ENCODE peak calls at places on chromosome 14, in ten cellular contexts. Z is suprapubic skin, S is heart left ventricle, H is tibial artery, E is H9, N is left ventricle myocardium inferior, U is IMR-90, J is mesendoderm, C is aorta, B is psoas muscle. A is an unnamed sample.

GRCh38 chr14:31944256-31945073 is 132.6 kb upstream of the ARHGAP5 start:
- DNase-seq in Z (no peak), S (no peak), H (no peak), J (no peak), U (no peak), N (no peak), E (no peak), B (no peak), C (no peak), A (no peak)

GRCh38 chr14:29898470-29898869 is 29.2 kb downstream of the PRKD1 start:
- DNase-seq in U (no peak), Z (no peak), B (no peak), C (no peak), H (no peak), S (no peak), J (no peak), N (no peak), E (no peak), A (no peak)

GRCh38 chr14:85527006-85527405 is 2.9 kb upstream of the FLRT2 start:
- DNase-seq in S (no peak), N (no peak), B (no peak), H (no peak), Z (no peak), C (no peak), U (peak; percentile 71), J (peak; percentile 53), E (no peak), A (no peak)

GRCh38 chr14:98227000-98227726 is 1044.8 kb downstream of the BCL11B start:
- DNase-seq in N (no peak), Z (no peak), H (peak; percentile 28), S (no peak), E (no peak), U (no peak), B (no peak), J (no peak), C (no peak), A (no peak)

GRCh38 chr14:86662334-86662733 is 1132.4 kb downstream of the FLRT2 start:
- DNase-seq in N (no peak), E (no peak), B (no peak), Z (no peak), J (no peak), H (no peak), S (no peak), U (no peak), C (no peak), A (no peak)

GRCh38 chr14:73723799-73724621 is 9.8 kb upstream of the PNMA1 start:
- DNase-seq in E (peak; percentile 38), S (peak; percentile 77), H (peak; percentile 95), C (peak; percentile 93), U (peak; percentile 97), J (no peak), N (peak; percentile 70), B (peak; percentile 92), Z (peak; percentile 91), A (no peak)

GRCh38 chr14:78345346-78345745 is 175.2 kb downstream of the NRXN3 start:
- DNase-seq in B (no peak), U (no peak), S (no peak), Z (no peak), E (no peak), N (no peak), C (no peak), J (no peak), H (no peak), A (no peak)

GRCh38 chr14:104297721-104298401 is 159.5 kb downstream of the KIF26A start:
- DNase-seq in U (no peak), Z (peak; percentile 52), N (peak; percentile 5), C (peak; percentile 62), H (peak; percentile 51), B (peak; percentile 26), E (no peak), J (no peak), S (no peak), A (no peak)

GRCh38 chr14:101058571-101058970 is 155.0 kb upstream of the RTL1 start:
- DNase-seq in S (no peak), Z (no peak), U (peak; percentile 76), J (no peak), E (no peak), N (no peak), H (no peak), C (no peak), B (no peak), A (no peak)

GRCh38 chr14:43706901-43707300 is 800.2 kb downstream of the FSCB start:
- DNase-seq in C (no peak), E (no peak), S (no peak), H (no peak), U (peak; percentile 45), B (no peak), Z (no peak), N (no peak), J (no peak), A (no peak)

GRCh38 chr14:63717704-63718103 is 10.2 kb downstream of the SGPP1 start:
- DNase-seq in H (no peak), U (peak; percentile 36), J (peak; percentile 27), S (no peak), C (no peak), B (no peak), N (no peak), Z (no peak), E (no peak), A (no peak)

GRCh38 chr14:68306934-68307758 is 485.7 kb downstream of the ZFP36L1 start:
- DNase-seq in E (no peak), H (no peak), J (no peak), C (no peak), U (peak; percentile 51), N (no peak), S (no peak), Z (no peak), B (no peak), A (no peak)

GRCh38 chr14:106872619-106873446 is 1346.5 kb downstream of the TMEM121 start:
- DNase-seq in C (no peak), E (no peak), B (peak; percentile 67), J (no peak), N (peak; percentile 39), Z (no peak), U (no peak), H (no peak), S (peak; percentile 35), A (peak; percentile 67)

DNA sequence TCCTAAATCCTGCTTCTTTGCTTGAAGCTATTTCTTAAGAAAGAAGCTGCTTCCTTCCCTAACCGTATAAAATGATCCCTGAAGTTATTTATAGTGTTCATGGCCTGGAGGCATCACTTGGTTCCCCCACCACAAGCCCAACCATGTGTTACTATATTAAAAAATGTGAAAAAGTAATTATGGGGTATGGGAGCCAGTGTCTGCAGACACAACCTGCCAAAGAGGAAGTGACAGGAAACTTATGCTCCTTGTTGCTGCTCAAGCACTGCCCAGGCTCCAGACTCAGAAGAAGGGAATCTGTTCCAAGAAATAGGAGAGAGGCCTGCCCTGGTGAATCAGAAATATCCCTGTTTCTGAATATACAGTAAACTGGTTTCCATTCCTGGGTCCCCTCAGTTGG is 217.2 kb upstream of the BMP4 start:
- DNase-seq in H (no peak), C (no peak), Z (no peak), U (peak; percentile 21), N (no peak), B (no peak), E (no peak), S (no peak), J (no peak), A (no peak)
- H3K4me1 ChIP-seq in H (peaks cover 40% of the 10 kb centered on the region), C (peaks cover 3% of the 10 kb centered on the region), Z (peaks cover 46% of the 10 kb centered on the region), U (peaks cover 9% of the 10 kb centered on the region), N (peaks cover 59% of the 10 kb centered on the region), B (no peaks in the 10 kb centered on the region), E (no peaks in the 10 kb centered on the region), S (peaks cover 20% of the 10 kb centered on the region), J (peaks cover 4% of the 10 kb centered on the region), A (no peaks in the 10 kb centered on the region)

DNA sequence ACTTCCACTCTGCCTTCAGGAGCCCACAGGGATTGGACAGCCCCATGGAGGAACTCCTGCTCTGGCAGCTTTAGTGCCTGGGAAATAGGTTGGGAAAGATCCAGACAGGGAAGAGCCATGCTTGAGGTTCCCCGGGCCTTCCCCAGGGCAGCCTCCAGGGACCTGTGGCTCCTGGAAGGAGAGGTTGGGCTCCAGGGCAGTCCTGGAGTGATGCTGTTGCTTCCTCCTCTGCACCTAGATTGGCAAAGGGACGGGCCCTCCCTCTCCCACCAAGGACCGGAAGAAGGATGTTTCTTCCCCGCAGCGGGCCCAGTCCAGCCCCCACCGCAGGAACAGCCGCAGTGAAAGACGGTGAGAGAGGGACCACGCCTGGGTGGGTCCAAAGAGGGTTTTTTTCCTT is 16.5 kb downstream of the VASH1 start:
- DNase-seq in U (no peak), N (no peak), Z (no peak), E (peak; percentile 29), S (no peak), C (peak; percentile 68), H (no peak), J (no peak), B (no peak), A (no peak)
- H3K4me1 ChIP-seq in U (peaks cover 13% of the 10 kb centered on the region), N (peaks cover 76% of the 10 kb centered on the region), Z (peaks cover 20% of the 10 kb centered on the region), E (no peaks in the 10 kb centered on the region), S (peaks cover 35% of the 10 kb centered on the region), C (no peaks in the 10 kb centered on the region), H (peaks cover 38% of the 10 kb centered on the region), J (peaks cover 14% of the 10 kb centered on the region), B (peaks cover 5% of the 10 kb centered on the region), A (peaks cover 56% of the 10 kb centered on the region)

GRCh38 chr14:91377700-91378652 is 39.6 kb downstream of the CCDC88C start:
- DNase-seq in Z (no peak), J (no peak), H (no peak), C (no peak), E (no peak), N (no peak), S (no peak), U (no peak), B (peak; percentile 47), A (no peak)
- H3K4me1 ChIP-seq in Z (peaks cover 48% of the 10 kb centered on the region), J (peaks cover 26% of the 10 kb centered on the region), H (peaks cover 3% of the 10 kb centered on the region), C (no peaks in the 10 kb centered on the region), E (peaks cover 7% of the 10 kb centered on the region), N (peaks cover 52% of the 10 kb centered on the region), S (peaks cover 18% of the 10 kb centered on the region), U (no peaks in the 10 kb centered on the region), B (peaks cover 15% of the 10 kb centered on the region), A (peaks cover 94% of the 10 kb centered on the region)

GRCh38 chr14:95516554-95517209 is at the start of gene SYNE3:
- DNase-seq in H (peak; percentile 82), U (no peak), E (no peak), S (peak; percentile 76), B (peak; percentile 82), Z (peak; percentile 80), C (peak; percentile 90), J (no peak), N (peak; percentile 78), A (peak; percentile 68)
- H3K4me1 ChIP-seq in H (peaks cover 58% of the 10 kb centered on the region), U (peaks cover 34% of the 10 kb centered on the region), E (no peaks in the 10 kb centered on the region), S (peaks cover 31% of the 10 kb centered on the region), B (peaks cover 40% of the 10 kb centered on the region), Z (peaks cover 75% of the 10 kb centered on the region), C (peaks cover 2% of the 10 kb centered on the region), J (peaks cover 7% of the 10 kb centered on the region), N (peaks cover 77% of the 10 kb centered on the region), A (peaks cover 92% of the 10 kb centered on the region)

DNA sequence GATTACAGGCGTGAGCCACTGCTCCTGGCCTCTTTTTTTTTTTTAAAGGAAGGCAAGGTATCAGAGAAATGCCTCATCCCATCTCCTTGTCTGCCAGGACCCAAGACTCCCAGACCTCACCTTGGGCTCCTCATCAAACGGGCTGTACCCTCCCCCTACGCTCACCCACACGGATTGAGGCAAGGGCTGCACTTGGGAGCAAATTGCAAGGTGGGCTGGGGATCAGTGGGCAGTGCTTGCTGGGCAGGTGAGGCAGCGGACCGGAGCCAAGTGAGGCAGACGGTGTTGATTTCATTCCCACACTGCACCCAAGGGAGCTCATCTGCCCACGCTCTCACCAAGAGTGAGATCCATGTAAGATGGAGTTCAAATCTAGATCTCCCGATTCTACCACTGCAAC is 41.0 kb upstream of the DICER1 start:
- DNase-seq in N (no peak), U (no peak), S (no peak), C (no peak), H (no peak), B (no peak), Z (no peak), E (no peak), J (no peak), A (no peak)
- H3K4me1 ChIP-seq in N (peaks cover 10% of the 10 kb centered on the region), U (no peaks in the 10 kb centered on the region), S (no peaks in the 10 kb centered on the region), C (no peaks in the 10 kb centered on the region), H (no peaks in the 10 kb centered on the region), B (no peaks in the 10 kb centered on the region), Z (no peaks in the 10 kb centered on the region), E (peaks cover 7% of the 10 kb centered on the region), J (no peaks in the 10 kb centered on the region), A (no peaks in the 10 kb centered on the region)